ENCODE peak calls at places on chromosomes 12 and 14, in six cellular contexts. H, R, W, C, P and D are unnamed samples.

GRCh38 chr12:91633734-91634357 is 451.2 kb upstream of the DCN start:
- DNase-seq in P (no peak), C (no peak), W (no peak), H (no peak), R (no peak), D (no peak)

GRCh38 chr12:10697872-10698271 is 24.0 kb upstream of the STYK1 start:
- DNase-seq in C (no peak), H (no peak), R (no peak), W (no peak), P (no peak), D (no peak)

GRCh38 chr12:2618291-2618995 is 176.3 kb upstream of the FKBP4 start:
- DNase-seq in H (no peak), P (no peak), R (no peak), W (no peak), C (no peak), D (no peak)

GRCh38 chr12:75759842-75760260 is 248.4 kb upstream of the KRR1 start:
- DNase-seq in H (no peak), C (no peak), R (no peak), P (no peak), W (no peak), D (no peak)

GRCh38 chr12:66036317-66036716 is 94.2 kb downstream of the LLPH start:
- DNase-seq in C (no peak), W (peak), P (no peak), R (no peak), H (no peak), D (no peak)

GRCh38 chr12:712172-712863 is 40.1 kb upstream of the WNK1 start:
- DNase-seq in R (no peak), H (no peak), C (no peak), P (no peak), W (no peak), D (no peak)

GRCh38 chr14:102737402-102738372 is 39.6 kb upstream of the TRAF3 start:
- DNase-seq in P (no peak), H (no peak), C (peak), R (no peak), W (no peak), D (no peak)

GRCh38 chr14:34501004-34501580 is 38.4 kb downstream of the EAPP start:
- DNase-seq in W (no peak), R (no peak), C (no peak), H (no peak), P (no peak), D (no peak)

GRCh38 chr12:6818246-6819006 is 3.2 kb upstream of the GPR162 start:
- DNase-seq in C (no peak), R (no peak), H (no peak), P (no peak), W (no peak), D (no peak)

GRCh38 chr12:125023065-125023464 is 29.6 kb downstream of the BRI3BP start:
- DNase-seq in P (no peak), R (no peak), C (no peak), H (no peak), W (no peak), D (no peak)

GRCh38 chr14:67704484-67705089 is 2.9 kb downstream of the RDH12 start:
- DNase-seq in H (no peak), P (peak), W (no peak), C (no peak), R (no peak), D (no peak)

GRCh38 chr12:13880613-13881012 is 100.8 kb downstream of the GRIN2B start:
- DNase-seq in H (no peak), P (no peak), W (no peak), R (no peak), C (no peak), D (no peak)

GRCh38 chr14:26163761-26164160 is 434.1 kb downstream of the NOVA1 start:
- DNase-seq in P (peak), W (no peak), C (no peak), R (no peak), H (no peak), D (no peak)

GRCh38 chr14:103031956-103032355 is 25.4 kb downstream of the CDC42BPB start:
- DNase-seq in R (no peak), C (no peak), P (no peak), W (no peak), H (peak), D (no peak)

GRCh38 chr12:45502481-45502880 is 227.0 kb upstream of the ARID2 start:
- DNase-seq in C (no peak), R (no peak), W (no peak), P (no peak), H (no peak), D (no peak)

GRCh38 chr12:44874981-44875416 is 1.1 kb downstream of the NELL2 start:
- DNase-seq in P (no peak), H (no peak), C (peak), W (no peak), R (no peak), D (no peak)

GRCh38 chr12:47152095-47152494 is 72.3 kb upstream of the AMIGO2 start:
- DNase-seq in W (no peak), R (no peak), H (no peak), C (no peak), P (no peak), D (no peak)

GRCh38 chr12:113010701-113011100 is 32.4 kb downstream of the OAS2 start:
- DNase-seq in H (no peak), W (no peak), R (no peak), C (no peak), P (no peak), D (no peak)

GRCh38 chr14:78005325-78005724 is 164.8 kb upstream of the NRXN3 start:
- DNase-seq in W (no peak), C (no peak), P (peak), H (no peak), R (no peak), D (no peak)
- TF ChIP-seq POLR2A in W (no peak), C (no peak), P (no peak), H (no peak), R (no peak), D (no peak)

GRCh38 chr12:114673169-114673833 is 10.7 kb downstream of the TBX3 start:
- DNase-seq in P (no peak), W (peak), R (no peak), H (no peak), C (no peak), D (no peak)
- TF ChIP-seq POLR2A in P (no peak), W (no peak), R (no peak), H (no peak), C (no peak), D (peak)

GRCh38 chr12:30763053-30763452 is 8.3 kb upstream of the CAPRIN2 start:
- DNase-seq in R (no peak), H (peak), W (no peak), C (no peak), P (no peak), D (no peak)
- TF ChIP-seq POLR2A in R (no peak), H (no peak), W (no peak), C (no peak), P (no peak), D (no peak)

GRCh38 chr12:94889512-94890210 is 113.8 kb downstream of the NDUFA12 start:
- DNase-seq in P (no peak), C (no peak), H (no peak), W (no peak), R (no peak), D (no peak)
- TF ChIP-seq POLR2A in P (no peak), C (no peak), H (no peak), W (no peak), R (no peak), D (no peak)

GRCh38 chr12:5210179-5210917 is 166.7 kb downstream of the KCNA5 start:
- DNase-seq in W (no peak), H (no peak), P (no peak), C (no peak), R (no peak), D (no peak)
- TF ChIP-seq POLR2A in W (no peak), H (no peak), P (no peak), C (no peak), R (no peak), D (no peak)